ENCODE peak calls at places on chromosomes 16 and 17, in seven cellular contexts. V, W, U, F, O, P and T are unnamed samples.

GRCh38 chr16:67560827-67561342 is 1.4 kb upstream of the CTCF start:
- DNase-seq in V (no peak), W (no peak), U (no peak), F (peak), O (no peak), P (peak), T (no peak)

GRCh38 chr16:17921357-17921978 is 415.1 kb downstream of the NPIPA8 start:
- DNase-seq in V (peak), W (no peak), U (no peak), F (peak), O (peak), P (peak), T (no peak)

GRCh38 chr16:15650698-15651161 is 685 bp downstream of the NDE1 start:
- DNase-seq in V (no peak), W (peak), U (no peak), F (peak), O (peak), P (peak), T (no peak)

GRCh38 chr16:4081577-4082021 is 34.6 kb downstream of the ADCY9 start:
- DNase-seq in V (no peak), W (no peak), U (no peak), F (no peak), O (peak), P (peak), T (no peak)

GRCh38 chr16:70689970-70690905 is 4.4 kb upstream of the MTSS2 start:
- DNase-seq in V (no peak), W (no peak), U (no peak), F (no peak), O (no peak), P (no peak), T (no peak)

GRCh38 chr16:35188288-35189155 is 1729.1 kb downstream of the TP53TG3F start:
- DNase-seq in V (no peak), W (no peak), U (no peak), F (peak), O (no peak), P (peak), T (no peak)

GRCh38 chr17:27846042-27846655 is 45.8 kb upstream of the NOS2 start:
- DNase-seq in V (peak), W (no peak), U (no peak), F (no peak), O (peak), P (no peak), T (no peak)

GRCh38 chr16:83187404-83187803 is 560.6 kb downstream of the CDH13 start:
- DNase-seq in V (no peak), W (no peak), U (peak), F (no peak), O (no peak), P (no peak), T (no peak)

GRCh38 chr16:27431773-27432599 is 30.0 kb downstream of the IL21R start:
- DNase-seq in V (no peak), W (no peak), U (no peak), F (no peak), O (peak), P (no peak), T (no peak)

GRCh38 chr17:66580601-66581385 is 254.1 kb upstream of the CACNG5 start:
- DNase-seq in V (no peak), W (no peak), U (peak), F (peak), O (no peak), P (peak), T (no peak)